ENCODE peak calls at places on chromosomes 13 and 19, in eight cellular contexts. One of them, this sample, is unnamed.

GRCh38 chr13:87999141-87999765 is 328.1 kb downstream of the SLITRK5 start:
- DNase-seq in HCT116: no peak
- DNase-seq in HepG2: no peak
- DNase-seq in SK-N-SH: no peak
- DNase-seq in GM23338: no peak
- DNase-seq in GM12878: no peak
- DNase-seq in Panc1: no peak
- DNase-seq in K562: no peak
- DNase-seq in this sample: no peak

GRCh38 chr19:46728693-46729339 is 11.9 kb upstream of the PRKD2 start:
- DNase-seq in HCT116: no peak
- DNase-seq in SK-N-SH: peak
- DNase-seq in GM23338: peak
- DNase-seq in HepG2: peak
- DNase-seq in K562: peak
- DNase-seq in GM12878: no peak
- DNase-seq in Panc1: no peak
- DNase-seq in this sample: no peak

GRCh38 chr13:34164585-34164984 is 346.6 kb downstream of the RFC3 start:
- DNase-seq in Panc1: no peak
- DNase-seq in GM12878: no peak
- DNase-seq in GM23338: peak
- DNase-seq in HCT116: no peak
- DNase-seq in HepG2: no peak
- DNase-seq in K562: no peak
- DNase-seq in SK-N-SH: no peak
- DNase-seq in this sample: no peak

GRCh38 chr13:42996584-42996983 is 4.5 kb upstream of the EPSTI1 start:
- DNase-seq in Panc1: peak
- DNase-seq in HCT116: peak
- DNase-seq in GM23338: no peak
- DNase-seq in GM12878: no peak
- DNase-seq in SK-N-SH: no peak
- DNase-seq in K562: no peak
- DNase-seq in HepG2: peak
- DNase-seq in this sample: no peak

GRCh38 chr13:30033681-30034447 is 183.4 kb upstream of the UBL3 start:
- DNase-seq in Panc1: no peak
- DNase-seq in K562: no peak
- DNase-seq in GM12878: no peak
- DNase-seq in GM23338: no peak
- DNase-seq in HCT116: no peak
- DNase-seq in SK-N-SH: no peak
- DNase-seq in HepG2: no peak
- DNase-seq in this sample: no peak

GRCh38 chr19:14512420-14512961 is 5.7 kb downstream of the DNAJB1 start:
- DNase-seq in Panc1: no peak
- DNase-seq in HepG2: no peak
- DNase-seq in HCT116: no peak
- DNase-seq in GM23338: no peak
- DNase-seq in SK-N-SH: no peak
- DNase-seq in K562: no peak
- DNase-seq in GM12878: no peak
- DNase-seq in this sample: no peak

GRCh38 chr13:67147257-67148218 is 82.6 kb downstream of the PCDH9 start:
- DNase-seq in GM23338: peak
- DNase-seq in Panc1: no peak
- DNase-seq in SK-N-SH: no peak
- DNase-seq in K562: no peak
- DNase-seq in GM12878: no peak
- DNase-seq in HepG2: no peak
- DNase-seq in HCT116: no peak
- DNase-seq in this sample: no peak

GRCh38 chr13:51125495-51126226 is 14.6 kb upstream of the C13orf42 start:
- DNase-seq in HCT116: peak
- DNase-seq in Panc1: peak
- DNase-seq in GM23338: peak
- DNase-seq in GM12878: peak
- DNase-seq in K562: peak
- DNase-seq in SK-N-SH: peak
- DNase-seq in HepG2: peak
- DNase-seq in this sample: peak

GRCh38 chr13:36158606-36159005 is 27.4 kb upstream of the DCLK1 start:
- DNase-seq in K562: no peak
- DNase-seq in GM23338: no peak
- DNase-seq in HCT116: no peak
- DNase-seq in Panc1: no peak
- DNase-seq in GM12878: no peak
- DNase-seq in HepG2: no peak
- DNase-seq in SK-N-SH: no peak
- DNase-seq in this sample: no peak

GRCh38 chr13:51577690-51578089 is 6.6 kb upstream of the WDFY2 start:
- DNase-seq in SK-N-SH: no peak
- DNase-seq in K562: no peak
- DNase-seq in GM12878: no peak
- DNase-seq in HCT116: no peak
- DNase-seq in HepG2: no peak
- DNase-seq in Panc1: no peak
- DNase-seq in GM23338: no peak
- DNase-seq in this sample: no peak

GRCh38 chr19:736125-736524 is 14.8 kb upstream of the MISP start:
- DNase-seq in GM12878: no peak
- DNase-seq in SK-N-SH: no peak
- DNase-seq in HepG2: no peak
- DNase-seq in K562: no peak
- DNase-seq in Panc1: no peak
- DNase-seq in HCT116: no peak
- DNase-seq in GM23338: no peak
- DNase-seq in this sample: no peak

GRCh38 chr19:1273263-1274041 is 1.9 kb upstream of the FAM174C start:
- DNase-seq in Panc1: no peak
- DNase-seq in HCT116: no peak
- DNase-seq in HepG2: no peak
- DNase-seq in SK-N-SH: no peak
- DNase-seq in GM12878: no peak
- DNase-seq in K562: no peak
- DNase-seq in GM23338: no peak
- DNase-seq in this sample: peak

GRCh38 chr13:95524270-95524901 is 28.1 kb upstream of the CLDN10 start:
- DNase-seq in HepG2: no peak
- DNase-seq in SK-N-SH: no peak
- DNase-seq in HCT116: no peak
- DNase-seq in K562: no peak
- DNase-seq in Panc1: no peak
- DNase-seq in GM12878: no peak
- DNase-seq in GM23338: no peak
- DNase-seq in this sample: peak

GRCh38 chr13:87923713-87924112 is 252.5 kb downstream of the SLITRK5 start:
- DNase-seq in GM23338: no peak
- DNase-seq in HepG2: no peak
- DNase-seq in GM12878: no peak
- DNase-seq in Panc1: no peak
- DNase-seq in SK-N-SH: no peak
- DNase-seq in K562: no peak
- DNase-seq in HCT116: no peak
- DNase-seq in this sample: no peak

GRCh38 chr19:17419491-17420266 is at the start of gene MVB12A:
- DNase-seq in K562: peak
- DNase-seq in GM23338: peak
- DNase-seq in GM12878: peak
- DNase-seq in SK-N-SH: peak
- DNase-seq in HepG2: peak
- DNase-seq in Panc1: peak
- DNase-seq in HCT116: peak
- DNase-seq in this sample: peak
- TF ChIP-seq POLR2AphosphoS5 in K562: no peak
- TF ChIP-seq POLR2AphosphoS5 in GM23338: peak
- TF ChIP-seq POLR2AphosphoS5 in GM12878: no peak
- TF ChIP-seq POLR2AphosphoS5 in SK-N-SH: peak
- TF ChIP-seq POLR2AphosphoS5 in HepG2: peak
- TF ChIP-seq POLR2AphosphoS5 in Panc1: peak
- TF ChIP-seq POLR2AphosphoS5 in HCT116: peak
- TF ChIP-seq POLR2AphosphoS5 in this sample: peak

GRCh38 chr19:3333662-3334061 is 32.7 kb upstream of the NFIC start:
- DNase-seq in HepG2: no peak
- DNase-seq in HCT116: no peak
- DNase-seq in GM23338: no peak
- DNase-seq in SK-N-SH: no peak
- DNase-seq in GM12878: no peak
- DNase-seq in K562: no peak
- DNase-seq in Panc1: no peak
- DNase-seq in this sample: no peak

GRCh38 chr19:3338541-3339181 is 27.7 kb upstream of the NFIC start:
- DNase-seq in GM23338: no peak
- DNase-seq in HCT116: no peak
- DNase-seq in GM12878: no peak
- DNase-seq in SK-N-SH: no peak
- DNase-seq in Panc1: no peak
- DNase-seq in HepG2: no peak
- DNase-seq in K562: peak
- DNase-seq in this sample: peak

GRCh38 chr19:3335431-3336350 is 30.7 kb upstream of the NFIC start:
- DNase-seq in HCT116: no peak
- DNase-seq in GM23338: no peak
- DNase-seq in GM12878: no peak
- DNase-seq in SK-N-SH: no peak
- DNase-seq in HepG2: no peak
- DNase-seq in K562: no peak
- DNase-seq in Panc1: no peak
- DNase-seq in this sample: no peak

GRCh38 chr19:3336351-3336679 is 30.1 kb upstream of the NFIC start:
- DNase-seq in SK-N-SH: no peak
- DNase-seq in GM23338: no peak
- DNase-seq in HCT116: no peak
- DNase-seq in K562: no peak
- DNase-seq in GM12878: no peak
- DNase-seq in Panc1: no peak
- DNase-seq in HepG2: no peak
- DNase-seq in this sample: no peak

GRCh38 chr19:3336680-3337523 is 29.5 kb upstream of the NFIC start:
- DNase-seq in HCT116: no peak
- DNase-seq in GM23338: no peak
- DNase-seq in GM12878: no peak
- DNase-seq in K562: no peak
- DNase-seq in SK-N-SH: peak
- DNase-seq in Panc1: no peak
- DNase-seq in HepG2: peak
- DNase-seq in this sample: no peak
- TF ChIP-seq REST in HCT116: no peak
- TF ChIP-seq REST in GM23338: no peak
- TF ChIP-seq REST in GM12878: no peak
- TF ChIP-seq REST in K562: no peak
- TF ChIP-seq REST in SK-N-SH: no peak
- TF ChIP-seq REST in Panc1: no peak
- TF ChIP-seq REST in HepG2: no peak
- TF ChIP-seq REST in this sample: no peak

GRCh38 chr13:46893820-46894533 is 2.9 kb downstream of the HTR2A start:
- DNase-seq in HepG2: no peak
- DNase-seq in Panc1: no peak
- DNase-seq in GM23338: peak
- DNase-seq in GM12878: peak
- DNase-seq in HCT116: peak
- DNase-seq in SK-N-SH: peak
- DNase-seq in K562: peak
- DNase-seq in this sample: peak

GRCh38 chr13:46893221-46893620 is 3.6 kb downstream of the HTR2A start:
- DNase-seq in GM12878: no peak
- DNase-seq in HCT116: no peak
- DNase-seq in Panc1: no peak
- DNase-seq in GM23338: peak
- DNase-seq in K562: no peak
- DNase-seq in HepG2: no peak
- DNase-seq in SK-N-SH: no peak
- DNase-seq in this sample: no peak

GRCh38 chr13:46896346-46897138 is at the start of gene HTR2A:
- DNase-seq in HCT116: no peak
- DNase-seq in GM12878: no peak
- DNase-seq in K562: no peak
- DNase-seq in SK-N-SH: no peak
- DNase-seq in HepG2: no peak
- DNase-seq in Panc1: no peak
- DNase-seq in GM23338: peak
- DNase-seq in this sample: no peak

GRCh38 chr13:46899801-46900200 is 2.9 kb upstream of the HTR2A start:
- DNase-seq in HepG2: no peak
- DNase-seq in K562: no peak
- DNase-seq in GM12878: no peak
- DNase-seq in Panc1: no peak
- DNase-seq in SK-N-SH: no peak
- DNase-seq in HCT116: no peak
- DNase-seq in GM23338: no peak
- DNase-seq in this sample: no peak

GRCh38 chr13:46894534-46894906 is 2.3 kb downstream of the HTR2A start:
- DNase-seq in GM23338: no peak
- DNase-seq in Panc1: no peak
- DNase-seq in HepG2: no peak
- DNase-seq in HCT116: no peak
- DNase-seq in K562: no peak
- DNase-seq in SK-N-SH: no peak
- DNase-seq in GM12878: no peak
- DNase-seq in this sample: no peak
- H3K4me3 ChIP-seq in GM23338: peak
- H3K4me3 ChIP-seq in Panc1: peak
- H3K4me3 ChIP-seq in HepG2: no peak
- H3K4me3 ChIP-seq in HCT116: no peak
- H3K4me3 ChIP-seq in K562: no peak
- H3K4me3 ChIP-seq in SK-N-SH: peak
- H3K4me3 ChIP-seq in GM12878: peak
- H3K4me3 ChIP-seq in this sample: peak

DNA sequence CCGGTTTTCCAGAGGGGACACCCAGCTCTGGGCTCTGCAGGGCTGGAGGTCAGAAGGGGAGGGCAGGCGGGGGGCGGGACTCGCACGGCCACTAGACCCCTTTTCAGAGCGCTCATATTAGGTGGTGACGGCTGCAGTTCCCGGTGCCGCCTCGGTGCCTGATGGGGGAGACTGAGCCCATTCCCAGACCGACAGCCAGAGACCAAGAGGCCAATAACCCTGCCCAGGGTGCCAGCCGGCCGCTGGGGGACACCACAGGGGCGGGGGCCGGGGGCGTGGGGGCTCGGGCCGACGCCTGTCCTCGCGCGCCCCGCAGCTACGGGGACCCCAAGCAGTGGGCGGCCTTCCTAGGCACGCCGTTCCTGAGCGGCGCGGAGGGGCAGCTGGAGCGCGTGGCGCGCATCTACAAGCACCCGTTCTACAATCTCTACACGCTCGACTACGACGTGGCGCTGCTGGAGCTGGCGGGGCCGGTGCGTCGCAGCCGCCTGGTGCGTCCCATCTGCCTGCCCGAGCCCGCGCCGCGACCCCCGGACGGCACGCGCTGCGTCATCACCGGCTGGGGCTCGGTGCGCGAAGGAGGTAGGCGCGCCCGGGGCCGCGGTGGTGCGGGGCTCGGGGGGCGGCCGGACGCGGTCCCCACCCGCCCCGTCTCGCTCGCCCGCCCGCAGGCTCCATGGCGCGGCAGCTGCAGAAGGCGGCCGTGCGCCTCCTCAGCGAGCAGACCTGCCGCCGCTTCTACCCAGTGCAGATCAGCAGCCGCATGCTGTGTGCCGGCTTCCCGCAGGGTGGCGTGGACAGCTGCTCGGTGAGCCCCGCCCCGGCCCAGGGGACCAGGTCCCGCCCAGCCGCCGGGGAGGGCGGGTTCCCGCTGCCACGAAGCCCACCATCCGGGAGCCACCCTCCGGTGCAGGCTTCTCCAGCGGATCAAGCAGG is 2.4 kb downstream of the TIMM13 start:
- DNase-seq in HCT116: no peak
- DNase-seq in Panc1: no peak
- DNase-seq in K562: no peak
- DNase-seq in HepG2: no peak
- DNase-seq in GM23338: peak
- DNase-seq in GM12878: no peak
- DNase-seq in SK-N-SH: peak
- DNase-seq in this sample: peak
- TF ChIP-seq POLR2AphosphoS5 in HCT116: no peak
- TF ChIP-seq POLR2AphosphoS5 in Panc1: no peak
- TF ChIP-seq POLR2AphosphoS5 in K562: no peak
- TF ChIP-seq POLR2AphosphoS5 in HepG2: no peak
- TF ChIP-seq POLR2AphosphoS5 in GM23338: peak
- TF ChIP-seq POLR2AphosphoS5 in GM12878: no peak
- TF ChIP-seq POLR2AphosphoS5 in SK-N-SH: no peak
- TF ChIP-seq POLR2AphosphoS5 in this sample: peak